ENCODE peak calls at places on chromosomes 6 and 20, in seven cellular contexts. One of them, this sample, is unnamed.
A peak's percentile ranks its signal among the peaks of the same experiment; 100 is the strongest.

GRCh38 chr20:36462440-36463211 is 78.7 kb upstream of the MYL9 start:
- DNase-seq in lower lobe of right lung: peak; percentile 71
- DNase-seq in naive B cell: peak; percentile 25
- DNase-seq in small intestine: no peak
- DNase-seq in stimulated activated CD4-positive, alpha-beta T cell treated with anti-CD3 and anti-CD28 coated beads, TNF-alpha, amount 100 ng/mL, for 1 hour: no peak
- DNase-seq in occipital lobe: peak; percentile 42
- DNase-seq in heart left ventricle: peak; percentile 86
- DNase-seq in this sample: peak; percentile 67

GRCh38 chr6:44538131-44538835 is 150.8 kb downstream of the CDC5L start:
- DNase-seq in stimulated activated CD4-positive, alpha-beta T cell treated with anti-CD3 and anti-CD28 coated beads, TNF-alpha, amount 100 ng/mL, for 1 hour: no peak
- DNase-seq in lower lobe of right lung: no peak
- DNase-seq in small intestine: no peak
- DNase-seq in heart left ventricle: no peak
- DNase-seq in naive B cell: no peak
- DNase-seq in occipital lobe: no peak
- DNase-seq in this sample: no peak

GRCh38 chr6:36320475-36320874 is 16.2 kb downstream of the BNIP5 start:
- DNase-seq in occipital lobe: no peak
- DNase-seq in stimulated activated CD4-positive, alpha-beta T cell treated with anti-CD3 and anti-CD28 coated beads, TNF-alpha, amount 100 ng/mL, for 1 hour: no peak
- DNase-seq in lower lobe of right lung: no peak
- DNase-seq in heart left ventricle: no peak
- DNase-seq in small intestine: peak; percentile 27
- DNase-seq in naive B cell: no peak
- DNase-seq in this sample: no peak

GRCh38 chr20:40682104-40683045 is 6.7 kb downstream of the MAFB start:
- DNase-seq in naive B cell: no peak
- DNase-seq in stimulated activated CD4-positive, alpha-beta T cell treated with anti-CD3 and anti-CD28 coated beads, TNF-alpha, amount 100 ng/mL, for 1 hour: no peak
- DNase-seq in small intestine: no peak
- DNase-seq in lower lobe of right lung: peak; percentile 74
- DNase-seq in heart left ventricle: peak; percentile 44
- DNase-seq in occipital lobe: no peak
- DNase-seq in this sample: no peak

GRCh38 chr6:113873043-113873667 is 16.0 kb downstream of the MARCKS start:
- DNase-seq in small intestine: peak; percentile 94
- DNase-seq in naive B cell: peak; percentile 59
- DNase-seq in occipital lobe: no peak
- DNase-seq in stimulated activated CD4-positive, alpha-beta T cell treated with anti-CD3 and anti-CD28 coated beads, TNF-alpha, amount 100 ng/mL, for 1 hour: no peak
- DNase-seq in heart left ventricle: peak; percentile 37
- DNase-seq in lower lobe of right lung: peak; percentile 66
- DNase-seq in this sample: peak; percentile 31

GRCh38 chr6:117317261-117317660 is 51.9 kb downstream of the VGLL2 start:
- DNase-seq in heart left ventricle: no peak
- DNase-seq in occipital lobe: no peak
- DNase-seq in lower lobe of right lung: no peak
- DNase-seq in stimulated activated CD4-positive, alpha-beta T cell treated with anti-CD3 and anti-CD28 coated beads, TNF-alpha, amount 100 ng/mL, for 1 hour: no peak
- DNase-seq in small intestine: no peak
- DNase-seq in naive B cell: no peak
- DNase-seq in this sample: no peak

GRCh38 chr20:25461766-25462165 is 54.3 kb downstream of the GINS1 start:
- DNase-seq in small intestine: no peak
- DNase-seq in naive B cell: no peak
- DNase-seq in stimulated activated CD4-positive, alpha-beta T cell treated with anti-CD3 and anti-CD28 coated beads, TNF-alpha, amount 100 ng/mL, for 1 hour: no peak
- DNase-seq in lower lobe of right lung: no peak
- DNase-seq in occipital lobe: no peak
- DNase-seq in heart left ventricle: no peak
- DNase-seq in this sample: no peak

GRCh38 chr6:151018035-151018434 is 152.5 kb downstream of the MTHFD1L start:
- DNase-seq in stimulated activated CD4-positive, alpha-beta T cell treated with anti-CD3 and anti-CD28 coated beads, TNF-alpha, amount 100 ng/mL, for 1 hour: no peak
- DNase-seq in small intestine: no peak
- DNase-seq in heart left ventricle: no peak
- DNase-seq in occipital lobe: no peak
- DNase-seq in naive B cell: no peak
- DNase-seq in lower lobe of right lung: no peak
- DNase-seq in this sample: no peak

GRCh38 chr6:136767583-136768307 is 24.5 kb downstream of the MAP3K5 start:
- DNase-seq in naive B cell: no peak
- DNase-seq in occipital lobe: no peak
- DNase-seq in stimulated activated CD4-positive, alpha-beta T cell treated with anti-CD3 and anti-CD28 coated beads, TNF-alpha, amount 100 ng/mL, for 1 hour: no peak
- DNase-seq in small intestine: no peak
- DNase-seq in heart left ventricle: no peak
- DNase-seq in lower lobe of right lung: no peak
- DNase-seq in this sample: no peak

GRCh38 chr6:89081423-89082322 is 1.1 kb downstream of the PNRC1 start:
- DNase-seq in occipital lobe: peak; percentile 93
- DNase-seq in heart left ventricle: peak; percentile 99
- DNase-seq in lower lobe of right lung: peak; percentile 100
- DNase-seq in small intestine: peak; percentile 96
- DNase-seq in stimulated activated CD4-positive, alpha-beta T cell treated with anti-CD3 and anti-CD28 coated beads, TNF-alpha, amount 100 ng/mL, for 1 hour: peak; percentile 96
- DNase-seq in naive B cell: peak; percentile 98
- DNase-seq in this sample: peak; percentile 99

GRCh38 chr20:37096415-37097039 is 730 bp upstream of the RBL1 start:
- DNase-seq in small intestine: no peak
- DNase-seq in occipital lobe: no peak
- DNase-seq in stimulated activated CD4-positive, alpha-beta T cell treated with anti-CD3 and anti-CD28 coated beads, TNF-alpha, amount 100 ng/mL, for 1 hour: no peak
- DNase-seq in heart left ventricle: no peak
- DNase-seq in naive B cell: no peak
- DNase-seq in lower lobe of right lung: no peak
- DNase-seq in this sample: no peak

GRCh38 chr6:18263561-18264337 is 581 bp downstream of the DEK start:
- DNase-seq in small intestine: peak; percentile 65
- DNase-seq in occipital lobe: peak; percentile 72
- DNase-seq in stimulated activated CD4-positive, alpha-beta T cell treated with anti-CD3 and anti-CD28 coated beads, TNF-alpha, amount 100 ng/mL, for 1 hour: no peak
- DNase-seq in naive B cell: peak; percentile 24
- DNase-seq in lower lobe of right lung: peak; percentile 74
- DNase-seq in heart left ventricle: peak; percentile 66
- DNase-seq in this sample: no peak

GRCh38 chr20:56443654-56444540 is 24.5 kb upstream of the RTF2 start:
- DNase-seq in small intestine: no peak
- DNase-seq in lower lobe of right lung: no peak
- DNase-seq in stimulated activated CD4-positive, alpha-beta T cell treated with anti-CD3 and anti-CD28 coated beads, TNF-alpha, amount 100 ng/mL, for 1 hour: no peak
- DNase-seq in heart left ventricle: peak; percentile 46
- DNase-seq in occipital lobe: no peak
- DNase-seq in naive B cell: no peak
- DNase-seq in this sample: no peak

GRCh38 chr6:144762450-144762849 is 477.3 kb downstream of the UTRN start:
- DNase-seq in stimulated activated CD4-positive, alpha-beta T cell treated with anti-CD3 and anti-CD28 coated beads, TNF-alpha, amount 100 ng/mL, for 1 hour: no peak
- DNase-seq in small intestine: no peak
- DNase-seq in occipital lobe: no peak
- DNase-seq in heart left ventricle: no peak
- DNase-seq in naive B cell: no peak
- DNase-seq in lower lobe of right lung: no peak
- DNase-seq in this sample: no peak

This sample was measured in uterus.